ENCODE peak calls at places on chromosome 12, in eight cellular contexts. W, N, X, P, C, S, D and Q are unnamed samples.

GRCh38 chr12:15216036-15216889 is 5.0 kb downstream of the RERG start:
- DNase-seq in S (no peak), X (no peak), D (no peak), C (no peak), P (no peak), N (peak), W (no peak), Q (peak)

GRCh38 chr12:71972441-71973074 is 33.9 kb downstream of the TPH2 start:
- DNase-seq in X (no peak), D (no peak), S (no peak), N (no peak), W (no peak), P (no peak), C (no peak), Q (peak)

GRCh38 chr12:53508534-53509199 is 1.4 kb upstream of the NPFF start:
- DNase-seq in W (peak), S (peak), P (peak), C (no peak), D (peak), X (no peak), N (peak), Q (peak)

GRCh38 chr12:81354327-81354932 is 276.6 kb downstream of the ACSS3 start:
- DNase-seq in D (no peak), S (no peak), P (no peak), W (no peak), C (no peak), N (no peak), X (no peak), Q (no peak)

GRCh38 chr12:117854339-117855012 is 114.3 kb downstream of the KSR2 start:
- DNase-seq in N (peak), D (no peak), P (no peak), S (peak), C (no peak), X (peak), W (peak), Q (peak)

GRCh38 chr12:15527201-15527782 is 205.0 kb downstream of the PTPRO start:
- DNase-seq in P (no peak), W (no peak), S (peak), D (no peak), C (no peak), N (peak), X (no peak), Q (peak)

GRCh38 chr12:29769162-29769820 is 14.5 kb downstream of the TMTC1 start:
- DNase-seq in S (no peak), C (no peak), D (no peak), N (peak), P (peak), X (peak), W (no peak), Q (peak)

GRCh38 chr12:125079943-125080645 is 14.9 kb downstream of the AACS start:
- DNase-seq in X (no peak), W (no peak), D (no peak), S (no peak), P (no peak), N (peak), C (no peak), Q (peak)

GRCh38 chr12:24444634-24445033 is 495.2 kb upstream of the SOX5 start:
- DNase-seq in P (no peak), W (no peak), C (no peak), D (no peak), N (no peak), X (no peak), S (no peak), Q (no peak)

GRCh38 chr12:93741741-93742085 is 64.5 kb downstream of the CRADD start:
- DNase-seq in S (peak), X (no peak), P (peak), N (no peak), D (peak), W (no peak), C (no peak), Q (peak)